ENCODE peak calls at places on chromosomes 3 and 15, in ten cellular contexts. B, F, I, A, D, M, S, H, G and P are unnamed samples.

GRCh38 chr15:59191855-59192237 is 14.8 kb upstream of the LDHAL6B start:
- DNase-seq in I (no peak), H (peak; percentile 85), M (no peak), F (peak; percentile 16), B (no peak), G (no peak), S (no peak), D (no peak), A (no peak), P (no peak)

GRCh38 chr15:90059208-90059985 is 42.9 kb downstream of the IDH2 start:
- DNase-seq in G (no peak), F (no peak), A (peak; percentile 85), B (peak; percentile 72), I (peak; percentile 66), S (no peak), M (peak; percentile 90), D (no peak), H (peak; percentile 35), P (peak; percentile 98)

GRCh38 chr3:175410251-175410650 is 551.1 kb downstream of the NAALADL2 start:
- DNase-seq in S (no peak), I (no peak), G (no peak), A (no peak), H (no peak), F (no peak), B (no peak), D (no peak), M (no peak), P (no peak)

GRCh38 chr3:78986702-78987101 is 781.1 kb downstream of the ROBO1 start:
- DNase-seq in M (no peak), B (no peak), A (no peak), G (no peak), F (no peak), D (no peak), S (no peak), H (no peak), I (no peak), P (no peak)

GRCh38 chr3:123790254-123791072 is 93.7 kb downstream of the MYLK start:
- DNase-seq in B (no peak), A (no peak), H (no peak), F (peak; percentile 91), D (no peak), I (no peak), G (no peak), M (no peak), S (no peak), P (no peak)

GRCh38 chr3:124839896-124840295 is 47.3 kb downstream of the ITGB5 start:
- DNase-seq in M (peak; percentile 40), A (no peak), F (no peak), D (no peak), S (no peak), B (no peak), G (no peak), H (no peak), I (no peak), P (no peak)

GRCh38 chr3:25508901-25509300 is 80.8 kb downstream of the RARB start:
- DNase-seq in D (no peak), I (no peak), F (peak; percentile 68), H (peak; percentile 58), A (no peak), B (no peak), G (no peak), S (no peak), M (no peak), P (no peak)

GRCh38 chr3:60048447-60048848 is 998.6 kb upstream of the CFAP20DC start:
- DNase-seq in D (no peak), H (no peak), B (no peak), I (no peak), A (no peak), M (no peak), G (no peak), S (no peak), F (no peak), P (no peak)

GRCh38 chr3:58175429-58176184 is 35.2 kb downstream of the DNASE1L3 start:
- DNase-seq in I (peak; percentile 55), M (peak; percentile 71), F (no peak), D (peak; percentile 51), H (peak; percentile 72), S (no peak), A (no peak), G (no peak), B (no peak), P (no peak)

DNA sequence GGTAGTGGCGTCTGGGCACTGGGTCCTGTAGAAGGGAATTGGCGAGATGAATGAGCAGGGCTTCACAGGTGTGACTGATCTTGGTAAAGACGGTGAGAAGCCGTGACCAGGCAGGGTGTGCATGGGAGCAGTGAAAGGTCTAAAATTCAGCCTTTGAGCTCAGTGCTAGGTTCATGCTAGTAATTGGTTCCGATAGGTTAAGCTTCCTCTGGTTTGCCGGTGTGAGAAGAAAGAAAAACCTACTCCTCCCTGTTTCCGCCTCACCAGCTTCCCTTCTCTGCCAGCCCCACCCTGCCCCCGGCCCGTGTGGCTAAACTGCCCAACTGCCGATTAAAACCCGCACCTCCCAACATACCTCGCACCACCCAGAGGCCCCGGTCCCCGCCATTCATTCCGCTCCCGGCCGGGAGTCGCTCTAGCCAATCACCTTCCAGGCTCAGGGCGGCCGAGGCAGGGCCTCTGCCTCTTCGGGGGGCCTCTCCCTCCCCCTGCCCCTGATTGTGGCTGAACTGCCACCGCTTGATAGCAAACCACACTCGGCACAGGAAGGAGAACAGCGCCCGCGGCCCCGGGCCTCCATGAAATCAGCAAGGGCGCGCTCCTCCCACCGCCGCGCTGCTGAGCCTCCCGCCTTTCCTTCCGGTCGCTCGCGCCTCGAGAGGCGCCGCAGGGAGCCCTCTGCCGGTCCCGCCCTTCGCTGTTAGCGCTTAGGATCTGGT is 7.3 kb upstream of the NRROS start:
- DNase-seq in H (peak; percentile 80), M (peak; percentile 97), A (peak; percentile 86), F (peak; percentile 92), G (peak; percentile 83), S (peak; percentile 70), B (peak; percentile 82), I (peak; percentile 95), D (peak; percentile 63), P (peak; percentile 75)
- TF ChIP-seq CTCF in H (peak; percentile 31), M (peak; percentile 19), A (peak; percentile 44), F (no peak), G (peak; percentile 28), S (no peak), B (no peak), I (no peak), D (no peak), P (peak; percentile 28)

DNA sequence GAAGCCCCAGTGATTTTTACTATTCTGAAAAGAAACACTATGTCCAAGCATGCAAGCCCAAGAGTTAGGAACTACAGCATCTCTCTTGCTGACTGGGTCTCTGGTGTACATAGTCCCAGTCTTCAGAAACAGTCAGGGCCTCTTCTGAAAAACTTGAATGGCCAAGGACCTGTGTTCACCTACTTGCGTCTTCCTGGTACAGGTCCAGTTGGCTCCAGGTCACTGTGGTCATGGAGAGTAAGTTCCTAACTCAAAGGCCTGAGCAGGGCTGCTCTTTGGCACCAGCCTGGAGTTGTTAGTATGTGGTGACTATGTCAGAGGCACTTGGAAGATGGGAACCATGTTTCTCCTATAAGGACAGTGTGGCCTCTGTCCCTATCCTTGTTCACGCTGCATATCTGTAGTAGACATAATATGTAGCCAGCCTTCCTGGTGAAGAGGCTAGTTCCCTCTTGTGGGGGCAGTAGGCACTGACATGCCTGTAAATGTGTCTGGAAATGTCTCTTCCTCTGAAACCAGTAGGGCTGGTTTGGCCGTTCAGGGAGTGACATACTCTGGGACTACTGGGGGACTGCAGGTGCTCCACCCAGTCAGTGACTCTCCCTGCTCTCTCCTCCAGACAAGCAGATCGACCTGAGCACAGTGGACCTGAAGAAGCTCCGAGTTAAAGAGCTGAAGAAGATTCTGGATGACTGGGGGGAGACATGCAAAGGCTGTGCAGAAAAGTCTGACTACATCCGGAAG is 2.6 kb upstream of the RBM15B start:
- DNase-seq in S (no peak), H (no peak), M (peak; percentile 66), G (no peak), I (peak; percentile 54), D (no peak), B (no peak), F (peak; percentile 23), A (no peak), P (no peak)
- TF ChIP-seq CTCF in S (peak; percentile 21), H (no peak), M (peak; percentile 63), G (peak; percentile 46), I (peak; percentile 8), D (no peak), B (no peak), F (no peak), A (no peak), P (no peak)

GRCh38 chr3:33718595-33718907 is 497 bp upstream of the CLASP2 start:
- DNase-seq in B (no peak), I (no peak), M (no peak), H (no peak), A (no peak), G (no peak), D (no peak), S (no peak), F (no peak), P (no peak)

GRCh38 chr3:33716227-33716626 is 1.8 kb downstream of the CLASP2 start:
- DNase-seq in H (no peak), G (no peak), A (no peak), B (no peak), S (no peak), I (no peak), D (no peak), M (no peak), F (peak; percentile 13), P (no peak)

GRCh38 chr3:33722186-33722585 is 4.1 kb upstream of the CLASP2 start:
- DNase-seq in B (no peak), S (no peak), H (peak; percentile 25), F (peak; percentile 59), A (no peak), I (no peak), G (no peak), D (no peak), M (no peak), P (no peak)

GRCh38 chr3:33717616-33717865 is 513 bp downstream of the CLASP2 start:
- DNase-seq in S (no peak), B (no peak), G (peak; percentile 43), M (no peak), D (peak; percentile 69), I (peak; percentile 82), H (peak; percentile 73), F (peak; percentile 70), A (peak; percentile 72), P (peak; percentile 50)

DNA sequence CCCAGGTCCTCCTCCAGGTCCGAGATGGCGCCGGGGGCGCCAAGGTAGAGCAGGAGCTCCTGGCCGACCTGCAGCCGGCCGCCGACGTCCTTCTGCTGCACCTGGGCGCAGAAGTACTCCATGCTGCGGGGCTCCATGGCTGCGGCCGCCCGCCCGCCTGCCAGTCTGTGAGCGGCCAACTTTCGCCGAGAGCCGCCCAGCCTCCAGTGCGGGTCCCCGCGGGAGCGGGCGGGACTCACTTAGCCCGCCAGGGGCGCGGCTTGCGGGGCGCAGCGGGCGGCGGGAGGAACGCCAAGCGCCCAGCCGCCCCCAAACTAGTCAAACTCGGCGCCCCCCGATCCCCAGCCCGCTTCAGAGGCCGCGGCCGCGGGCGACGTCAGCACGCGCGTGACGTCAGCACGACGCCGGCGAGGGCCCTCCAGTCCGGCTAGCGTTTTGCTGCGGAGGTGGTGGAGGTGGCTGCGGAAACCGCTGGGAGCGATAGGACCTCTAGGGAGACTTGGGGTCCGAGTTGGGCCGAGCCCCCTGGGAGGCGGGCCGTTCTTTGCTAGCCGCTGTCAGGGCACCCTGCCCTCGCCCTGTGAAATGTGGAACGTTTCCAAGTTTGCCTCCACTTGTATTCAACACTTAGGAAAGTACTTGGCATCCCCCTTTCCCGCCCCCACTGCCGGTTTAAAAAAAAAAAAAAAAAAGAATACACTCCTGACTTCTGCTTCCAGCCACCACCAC is at the start of gene CLASP2:
- DNase-seq in I (peak; percentile 94), A (peak; percentile 90), F (peak; percentile 94), M (peak; percentile 94), G (peak; percentile 84), H (peak; percentile 94), S (peak; percentile 77), D (peak; percentile 87), B (peak; percentile 78), P (peak; percentile 81)
- TF ChIP-seq CTCF in I (no peak), A (no peak), F (no peak), M (peak; percentile 29), G (peak; percentile 36), H (no peak), S (peak; percentile 46), D (peak; percentile 26), B (peak; percentile 12), P (no peak)

GRCh38 chr3:129605593-129606521 is 619 bp downstream of the PLXND1 start:
- DNase-seq in G (no peak), S (no peak), B (no peak), A (peak; percentile 75), I (no peak), F (peak; percentile 74), D (peak; percentile 61), H (peak; percentile 60), M (peak; percentile 87), P (no peak)
- TF ChIP-seq CTCF in G (no peak), S (no peak), B (no peak), A (no peak), I (no peak), F (no peak), D (no peak), H (peak; percentile 14), M (peak; percentile 24), P (no peak)